ENCODE peak calls at places on chromosomes 11 and 22, in four cellular contexts. One of them, this sample, is unnamed.

GRCh38 chr11:75188671-75189070 is 37.8 kb downstream of the SLCO2B1 start:
- DNase-seq in renal cortical epithelial cell: no peak
- DNase-seq in brain microvascular endothelial cell: no peak
- DNase-seq in stromal cell of bone marrow: no peak
- DNase-seq in this sample: no peak

GRCh38 chr11:134519788-134520187 is 107.7 kb upstream of the B3GAT1 start:
- DNase-seq in renal cortical epithelial cell: no peak
- DNase-seq in brain microvascular endothelial cell: no peak
- DNase-seq in stromal cell of bone marrow: no peak
- DNase-seq in this sample: no peak

GRCh38 chr11:70549386-70549785 is 151.1 kb downstream of the CTTN start:
- DNase-seq in renal cortical epithelial cell: no peak
- DNase-seq in brain microvascular endothelial cell: no peak
- DNase-seq in stromal cell of bone marrow: no peak
- DNase-seq in this sample: no peak

GRCh38 chr11:62574363-62575057 is 819 bp upstream of the EEF1G start:
- DNase-seq in renal cortical epithelial cell: no peak
- DNase-seq in brain microvascular endothelial cell: no peak
- DNase-seq in stromal cell of bone marrow: no peak
- DNase-seq in this sample: no peak

GRCh38 chr11:118640332-118641154 is 33.1 kb downstream of the PHLDB1 start:
- DNase-seq in renal cortical epithelial cell: no peak
- DNase-seq in brain microvascular endothelial cell: no peak
- DNase-seq in stromal cell of bone marrow: no peak
- DNase-seq in this sample: no peak

GRCh38 chr11:6833329-6833728 is 12.2 kb upstream of the OR10A5 start:
- DNase-seq in renal cortical epithelial cell: no peak
- DNase-seq in brain microvascular endothelial cell: no peak
- DNase-seq in stromal cell of bone marrow: no peak
- DNase-seq in this sample: no peak

GRCh38 chr11:11179239-11179638 is 173.8 kb downstream of the CSNK2A3 start:
- DNase-seq in renal cortical epithelial cell: peak
- DNase-seq in brain microvascular endothelial cell: peak
- DNase-seq in stromal cell of bone marrow: peak
- DNase-seq in this sample: no peak

GRCh38 chr11:66363805-66364535 is 7.6 kb downstream of the SLC29A2 start:
- DNase-seq in renal cortical epithelial cell: no peak
- DNase-seq in brain microvascular endothelial cell: no peak
- DNase-seq in stromal cell of bone marrow: no peak
- DNase-seq in this sample: peak

GRCh38 chr22:22105364-22105763 is 122.8 kb upstream of the TOP3B start:
- DNase-seq in renal cortical epithelial cell: no peak
- DNase-seq in brain microvascular endothelial cell: no peak
- DNase-seq in stromal cell of bone marrow: no peak
- DNase-seq in this sample: no peak

GRCh38 chr11:10653242-10653641 is 40.3 kb downstream of the IRAG1 start:
- DNase-seq in renal cortical epithelial cell: no peak
- DNase-seq in brain microvascular endothelial cell: no peak
- DNase-seq in stromal cell of bone marrow: no peak
- DNase-seq in this sample: no peak

GRCh38 chr22:49368976-49369725 is 458.5 kb downstream of the BRD1 start:
- DNase-seq in renal cortical epithelial cell: no peak
- DNase-seq in brain microvascular endothelial cell: no peak
- DNase-seq in stromal cell of bone marrow: no peak
- DNase-seq in this sample: no peak

GRCh38 chr11:65478411-65479183 is 20.2 kb upstream of the MALAT1 start:
- DNase-seq in renal cortical epithelial cell: peak
- DNase-seq in brain microvascular endothelial cell: peak
- DNase-seq in stromal cell of bone marrow: peak
- DNase-seq in this sample: no peak

GRCh38 chr11:83241291-83241946 is 44.7 kb downstream of the CCDC90B start:
- DNase-seq in renal cortical epithelial cell: peak
- DNase-seq in brain microvascular endothelial cell: peak
- DNase-seq in stromal cell of bone marrow: peak
- DNase-seq in this sample: peak

GRCh38 chr11:34114471-34114870 is 9.0 kb downstream of the NAT10 start:
- DNase-seq in renal cortical epithelial cell: no peak
- DNase-seq in brain microvascular endothelial cell: no peak
- DNase-seq in stromal cell of bone marrow: no peak
- DNase-seq in this sample: no peak

GRCh38 chr11:109728056-109728455 is 306.1 kb downstream of the C11orf87 start:
- DNase-seq in renal cortical epithelial cell: peak
- DNase-seq in brain microvascular endothelial cell: no peak
- DNase-seq in stromal cell of bone marrow: no peak
- DNase-seq in this sample: peak

GRCh38 chr11:84969103-84969502 is 658.0 kb downstream of the DLG2 start:
- DNase-seq in renal cortical epithelial cell: no peak
- DNase-seq in brain microvascular endothelial cell: peak
- DNase-seq in stromal cell of bone marrow: peak
- DNase-seq in this sample: no peak

GRCh38 chr11:62792193-62792575 is 378 bp upstream of the TMEM223 start:
- DNase-seq in renal cortical epithelial cell: no peak
- DNase-seq in brain microvascular endothelial cell: no peak
- DNase-seq in stromal cell of bone marrow: no peak
- DNase-seq in this sample: no peak

GRCh38 chr11:45369294-45369693 is 83.2 kb upstream of the SYT13 start:
- DNase-seq in renal cortical epithelial cell: no peak
- DNase-seq in brain microvascular endothelial cell: no peak
- DNase-seq in stromal cell of bone marrow: no peak
- DNase-seq in this sample: no peak

GRCh38 chr22:40477683-40478348 is 107.4 kb downstream of the SGSM3 start:
- DNase-seq in renal cortical epithelial cell: no peak
- DNase-seq in brain microvascular endothelial cell: no peak
- DNase-seq in stromal cell of bone marrow: no peak
- DNase-seq in this sample: no peak

GRCh38 chr11:68016904-68017817 is 7.0 kb downstream of the ALDH3B1 start:
- DNase-seq in renal cortical epithelial cell: no peak
- DNase-seq in brain microvascular endothelial cell: no peak
- DNase-seq in stromal cell of bone marrow: no peak
- DNase-seq in this sample: no peak

GRCh38 chr11:15590131-15590530 is 475.4 kb downstream of the INSC start:
- DNase-seq in renal cortical epithelial cell: no peak
- DNase-seq in brain microvascular endothelial cell: no peak
- DNase-seq in stromal cell of bone marrow: no peak
- DNase-seq in this sample: no peak

GRCh38 chr11:6393989-6394670 is 3.9 kb downstream of the SMPD1 start:
- DNase-seq in renal cortical epithelial cell: no peak
- DNase-seq in brain microvascular endothelial cell: no peak
- DNase-seq in stromal cell of bone marrow: no peak
- DNase-seq in this sample: no peak

GRCh38 chr22:36865346-36865745 is 4.5 kb downstream of the NCF4 start:
- DNase-seq in renal cortical epithelial cell: no peak
- DNase-seq in brain microvascular endothelial cell: no peak
- DNase-seq in stromal cell of bone marrow: no peak
- DNase-seq in this sample: no peak

GRCh38 chr22:47624277-47625012 is 862.0 kb downstream of the TBC1D22A start:
- DNase-seq in renal cortical epithelial cell: no peak
- DNase-seq in brain microvascular endothelial cell: no peak
- DNase-seq in stromal cell of bone marrow: no peak
- DNase-seq in this sample: no peak

GRCh38 chr11:107929611-107930200 is 1.5 kb downstream of the RAB39A start:
- DNase-seq in renal cortical epithelial cell: no peak
- DNase-seq in brain microvascular endothelial cell: no peak
- DNase-seq in stromal cell of bone marrow: no peak
- DNase-seq in this sample: no peak

GRCh38 chr11:19844012-19844411 is 131.4 kb downstream of the NAV2 start:
- DNase-seq in renal cortical epithelial cell: no peak
- DNase-seq in brain microvascular endothelial cell: no peak
- DNase-seq in stromal cell of bone marrow: no peak
- DNase-seq in this sample: no peak

GRCh38 chr22:27591060-27591459 is 210.5 kb downstream of the MN1 start:
- DNase-seq in renal cortical epithelial cell: no peak
- DNase-seq in brain microvascular endothelial cell: no peak
- DNase-seq in stromal cell of bone marrow: no peak
- DNase-seq in this sample: no peak

GRCh38 chr22:27632451-27633295 is 168.9 kb downstream of the MN1 start:
- DNase-seq in renal cortical epithelial cell: no peak
- DNase-seq in brain microvascular endothelial cell: no peak
- DNase-seq in stromal cell of bone marrow: no peak
- DNase-seq in this sample: peak

GRCh38 chr11:44870615-44871176 is 80.0 kb downstream of the TP53I11 start:
- DNase-seq in renal cortical epithelial cell: no peak
- DNase-seq in brain microvascular endothelial cell: no peak
- DNase-seq in stromal cell of bone marrow: no peak
- DNase-seq in this sample: no peak

GRCh38 chr22:49331878-49332277 is 495.8 kb downstream of the BRD1 start:
- DNase-seq in renal cortical epithelial cell: no peak
- DNase-seq in brain microvascular endothelial cell: no peak
- DNase-seq in stromal cell of bone marrow: no peak
- DNase-seq in this sample: no peak

GRCh38 chr22:23829845-23830372 is 8.9 kb downstream of the DERL3 start:
- DNase-seq in renal cortical epithelial cell: no peak
- DNase-seq in brain microvascular endothelial cell: peak
- DNase-seq in stromal cell of bone marrow: peak
- DNase-seq in this sample: no peak

GRCh38 chr11:35851342-35851741 is 92.5 kb upstream of the LDLRAD3 start:
- DNase-seq in renal cortical epithelial cell: no peak
- DNase-seq in brain microvascular endothelial cell: no peak
- DNase-seq in stromal cell of bone marrow: no peak
- DNase-seq in this sample: no peak

GRCh38 chr11:57637626-57638004 is 12.1 kb downstream of the YPEL4 start:
- DNase-seq in renal cortical epithelial cell: no peak
- DNase-seq in brain microvascular endothelial cell: no peak
- DNase-seq in stromal cell of bone marrow: no peak
- DNase-seq in this sample: no peak

GRCh38 chr11:30346068-30346688 is 23.3 kb downstream of the ARL14EP start:
- DNase-seq in renal cortical epithelial cell: peak
- DNase-seq in brain microvascular endothelial cell: peak
- DNase-seq in stromal cell of bone marrow: peak
- DNase-seq in this sample: peak

GRCh38 chr22:35972559-35972958 is 56.1 kb downstream of the RBFOX2 start:
- DNase-seq in renal cortical epithelial cell: no peak
- DNase-seq in brain microvascular endothelial cell: no peak
- DNase-seq in stromal cell of bone marrow: no peak
- DNase-seq in this sample: no peak

This sample was measured in small intestine.